ENCODE peak calls at places on chromosomes 4 and X, in six cellular contexts. T is stimulated activated naive B cell treated with anti-CD40 and anti-IgM and Interleukin-4, amounts not matched to agents 10 μg/mL and 1 μg/mL and 100 μg/mL, for 72 hours; W is foreskin keratinocyte; B is CD8-positive, alpha-beta memory T cell; I is Karpas-422; L is activated CD4-positive, alpha-beta T cell treated with anti-CD3 and anti-CD28 coated beads for 1 hour. Y is an unnamed sample.

GRCh38 chr4:139171878-139172691 is 4.9 kb downstream of the ELF2 start:
- DNase-seq in L (no peak), W (peak; percentile 35), I (no peak), T (no peak), B (no peak), Y (no peak)

GRCh38 chr4:2722033-2722432 is 34.1 kb downstream of the TNIP2 start:
- DNase-seq in T (no peak), B (no peak), L (no peak), I (no peak), W (no peak), Y (no peak)

GRCh38 chrX:10486373-10486772 is 134.0 kb downstream of the MID1 start:
- DNase-seq in W (peak; percentile 60), T (no peak), B (no peak), I (no peak), L (no peak), Y (no peak)

GRCh38 chr4:112519689-112520597 is 4.0 kb upstream of the NEUROG2 start:
- DNase-seq in W (no peak), B (no peak), T (no peak), L (no peak), I (peak; percentile 33), Y (peak; percentile 14)

GRCh38 chrX:41332005-41332404 is 2.0 kb upstream of the DDX3X start:
- DNase-seq in I (peak; percentile 68), T (no peak), L (no peak), B (no peak), W (no peak), Y (no peak)

GRCh38 chrX:21691512-21692018 is 33.4 kb upstream of the KLHL34 start:
- DNase-seq in T (no peak), I (no peak), B (no peak), W (no peak), L (no peak), Y (no peak)

GRCh38 chrX:79440336-79440735 is 73.2 kb upstream of the ITM2A start:
- DNase-seq in L (no peak), T (no peak), I (no peak), W (no peak), B (no peak), Y (no peak)

GRCh38 chrX:21723097-21723496 is 34.8 kb downstream of the SMPX start:
- DNase-seq in L (no peak), I (no peak), B (no peak), T (no peak), W (no peak), Y (peak; percentile 1)

GRCh38 chr4:117331817-117332216 is 246.4 kb upstream of the TRAM1L1 start:
- DNase-seq in W (no peak), T (no peak), B (no peak), L (no peak), I (no peak), Y (no peak)

GRCh38 chr4:17097369-17097768 is 198.9 kb upstream of the LDB2 start:
- DNase-seq in I (no peak), W (no peak), B (no peak), T (no peak), L (no peak), Y (no peak)

GRCh38 chr4:2822461-2823300 is 21.0 kb upstream of the ADD1 start:
- DNase-seq in B (no peak), W (no peak), I (no peak), L (no peak), T (no peak), Y (no peak)

GRCh38 chr4:60562353-60562752 is 637.8 kb upstream of the ADGRL3 start:
- DNase-seq in L (no peak), B (no peak), T (no peak), W (no peak), I (no peak), Y (no peak)

GRCh38 chr4:79325864-79326328 is at the start of gene NAA11:
- DNase-seq in I (no peak), T (no peak), L (no peak), B (no peak), W (no peak), Y (no peak)

GRCh38 chr4:8296491-8296890 is 26.9 kb downstream of the HTRA3 start:
- DNase-seq in T (no peak), L (no peak), I (no peak), W (no peak), B (peak; percentile 7), Y (no peak)

GRCh38 chrX:134685662-134686061 is 27.4 kb upstream of the PLAC1 start:
- DNase-seq in T (no peak), I (no peak), W (no peak), B (no peak), L (no peak), Y (no peak)

GRCh38 chr4:161987611-161988010 is 176.2 kb downstream of the FSTL5 start:
- DNase-seq in W (no peak), I (no peak), B (no peak), L (no peak), T (no peak), Y (no peak)

GRCh38 chr4:145881585-145881984 is 57.0 kb downstream of the ZNF827 start:
- DNase-seq in W (no peak), T (no peak), B (no peak), I (no peak), L (no peak), Y (no peak)

GRCh38 chr4:83846193-83846830 is 310.4 kb downstream of the GPAT3 start:
- DNase-seq in B (no peak), L (no peak), I (no peak), W (no peak), T (no peak), Y (no peak)

GRCh38 chr4:121951570-121952110 is at the start of gene TRPC3:
- DNase-seq in W (no peak), B (peak; percentile 56), L (no peak), I (no peak), T (peak; percentile 2), Y (peak; percentile 45)

GRCh38 chr4:140300271-140300970 is 73.0 kb upstream of the SCOC start:
- DNase-seq in W (peak; percentile 76), L (no peak), I (no peak), T (no peak), B (no peak), Y (no peak)

GRCh38 chr4:6035786-6036185 is 17.6 kb upstream of the C4orf50 start:
- DNase-seq in W (no peak), L (no peak), T (no peak), B (no peak), I (no peak), Y (no peak)

GRCh38 chr4:40536032-40536431 is 93.6 kb downstream of the RBM47 start:
- DNase-seq in T (peak; percentile 79), W (no peak), L (no peak), I (peak; percentile 84), B (no peak), Y (no peak)

GRCh38 chr4:14528921-14529320 is 473.4 kb upstream of the CPEB2 start:
- DNase-seq in T (no peak), I (no peak), W (no peak), B (no peak), L (no peak), Y (no peak)

GRCh38 chr4:55356991-55357461 is 11.0 kb downstream of the SRD5A3 start:
- DNase-seq in W (no peak), B (no peak), T (no peak), I (no peak), L (no peak), Y (no peak)

GRCh38 chrX:57282568-57282967 is 3.9 kb upstream of the FAAH2 start:
- DNase-seq in I (no peak), B (no peak), W (no peak), L (no peak), T (no peak), Y (no peak)

GRCh38 chr4:186878203-186878800 is 154.6 kb upstream of the FAT1 start:
- DNase-seq in W (no peak), B (no peak), I (no peak), L (no peak), T (no peak), Y (no peak)

GRCh38 chr4:93791570-93792195 is 36.9 kb upstream of the ATOH1 start:
- DNase-seq in W (no peak), T (no peak), B (no peak), L (no peak), I (peak; percentile 84), Y (peak; percentile 35)

GRCh38 chrX:136933617-136934145 is 53.2 kb upstream of the RBMX start:
- DNase-seq in T (no peak), L (no peak), B (no peak), I (no peak), W (no peak), Y (no peak)

Y was measured in activated naive CD8-positive, alpha-beta T cell treated with anti-CD3 and anti-CD28 coated beads, Interleukin-2, amount 50 U/mL, for 24 hours.